ENCODE peak calls at places on chromosomes 7 and 10, in ten cellular contexts. One of them, this sample, is unnamed.

GRCh38 chr7:32415936-32416335 is 74.2 kb downstream of the LSM5 start:
- DNase-seq in H54: no peak
- DNase-seq in iris pigment epithelial cell: no peak
- DNase-seq in lower leg skin: no peak
- DNase-seq in ELR: no peak
- DNase-seq in hepatic stellate cell: no peak
- DNase-seq in stimulated activated CD8-positive, alpha-beta memory T cell treated with anti-CD3 and anti-CD28 coated beads, Interleukin-15, amount 100 ng/mL, for 24 hours: no peak
- DNase-seq in activated CD4-positive, alpha-beta T cell treated with anti-CD3 and anti-CD28 coated beads, Interleukin-2, amount 10 ng/mL, durations not matched to agents 7 days and 5 days: no peak
- DNase-seq in effector memory CD8-positive, alpha-beta T cell: no peak
- DNase-seq in central memory CD4-positive, alpha-beta T cell: no peak
- DNase-seq in this sample: no peak

GRCh38 chr10:21364196-21365114 is 161.0 kb downstream of the SKIDA1 start:
- DNase-seq in H54: peak
- DNase-seq in iris pigment epithelial cell: peak
- DNase-seq in lower leg skin: no peak
- DNase-seq in ELR: peak
- DNase-seq in hepatic stellate cell: peak
- DNase-seq in stimulated activated CD8-positive, alpha-beta memory T cell treated with anti-CD3 and anti-CD28 coated beads, Interleukin-15, amount 100 ng/mL, for 24 hours: no peak
- DNase-seq in activated CD4-positive, alpha-beta T cell treated with anti-CD3 and anti-CD28 coated beads, Interleukin-2, amount 10 ng/mL, durations not matched to agents 7 days and 5 days: no peak
- DNase-seq in effector memory CD8-positive, alpha-beta T cell: no peak
- DNase-seq in central memory CD4-positive, alpha-beta T cell: no peak
- DNase-seq in this sample: no peak

GRCh38 chr10:11743461-11744338 is 1.5 kb downstream of the ECHDC3 start:
- DNase-seq in H54: no peak
- DNase-seq in iris pigment epithelial cell: no peak
- DNase-seq in lower leg skin: no peak
- DNase-seq in ELR: no peak
- DNase-seq in hepatic stellate cell: no peak
- DNase-seq in stimulated activated CD8-positive, alpha-beta memory T cell treated with anti-CD3 and anti-CD28 coated beads, Interleukin-15, amount 100 ng/mL, for 24 hours: no peak
- DNase-seq in activated CD4-positive, alpha-beta T cell treated with anti-CD3 and anti-CD28 coated beads, Interleukin-2, amount 10 ng/mL, durations not matched to agents 7 days and 5 days: no peak
- DNase-seq in effector memory CD8-positive, alpha-beta T cell: no peak
- DNase-seq in central memory CD4-positive, alpha-beta T cell: no peak
- DNase-seq in this sample: no peak

GRCh38 chr10:79170226-79170752 is 101.5 kb downstream of the ZMIZ1 start:
- DNase-seq in H54: no peak
- DNase-seq in iris pigment epithelial cell: no peak
- DNase-seq in lower leg skin: no peak
- DNase-seq in ELR: no peak
- DNase-seq in hepatic stellate cell: no peak
- DNase-seq in stimulated activated CD8-positive, alpha-beta memory T cell treated with anti-CD3 and anti-CD28 coated beads, Interleukin-15, amount 100 ng/mL, for 24 hours: no peak
- DNase-seq in activated CD4-positive, alpha-beta T cell treated with anti-CD3 and anti-CD28 coated beads, Interleukin-2, amount 10 ng/mL, durations not matched to agents 7 days and 5 days: no peak
- DNase-seq in effector memory CD8-positive, alpha-beta T cell: no peak
- DNase-seq in central memory CD4-positive, alpha-beta T cell: no peak
- DNase-seq in this sample: no peak

GRCh38 chr10:115572740-115573455 is 479.7 kb downstream of the ATRNL1 start:
- DNase-seq in H54: peak
- DNase-seq in iris pigment epithelial cell: no peak
- DNase-seq in lower leg skin: no peak
- DNase-seq in ELR: peak
- DNase-seq in hepatic stellate cell: no peak
- DNase-seq in stimulated activated CD8-positive, alpha-beta memory T cell treated with anti-CD3 and anti-CD28 coated beads, Interleukin-15, amount 100 ng/mL, for 24 hours: no peak
- DNase-seq in activated CD4-positive, alpha-beta T cell treated with anti-CD3 and anti-CD28 coated beads, Interleukin-2, amount 10 ng/mL, durations not matched to agents 7 days and 5 days: no peak
- DNase-seq in effector memory CD8-positive, alpha-beta T cell: no peak
- DNase-seq in central memory CD4-positive, alpha-beta T cell: no peak
- DNase-seq in this sample: peak

GRCh38 chr10:102261196-102261595 is 15.9 kb downstream of the GBF1 start:
- DNase-seq in H54: no peak
- DNase-seq in iris pigment epithelial cell: no peak
- DNase-seq in lower leg skin: no peak
- DNase-seq in ELR: no peak
- DNase-seq in hepatic stellate cell: no peak
- DNase-seq in stimulated activated CD8-positive, alpha-beta memory T cell treated with anti-CD3 and anti-CD28 coated beads, Interleukin-15, amount 100 ng/mL, for 24 hours: no peak
- DNase-seq in activated CD4-positive, alpha-beta T cell treated with anti-CD3 and anti-CD28 coated beads, Interleukin-2, amount 10 ng/mL, durations not matched to agents 7 days and 5 days: no peak
- DNase-seq in effector memory CD8-positive, alpha-beta T cell: no peak
- DNase-seq in central memory CD4-positive, alpha-beta T cell: no peak
- DNase-seq in this sample: no peak

GRCh38 chr10:97069576-97070362 is 116.0 kb downstream of the SLIT1 start:
- DNase-seq in H54: no peak
- DNase-seq in iris pigment epithelial cell: peak
- DNase-seq in lower leg skin: no peak
- DNase-seq in ELR: peak
- DNase-seq in hepatic stellate cell: no peak
- DNase-seq in stimulated activated CD8-positive, alpha-beta memory T cell treated with anti-CD3 and anti-CD28 coated beads, Interleukin-15, amount 100 ng/mL, for 24 hours: no peak
- DNase-seq in activated CD4-positive, alpha-beta T cell treated with anti-CD3 and anti-CD28 coated beads, Interleukin-2, amount 10 ng/mL, durations not matched to agents 7 days and 5 days: peak
- DNase-seq in effector memory CD8-positive, alpha-beta T cell: no peak
- DNase-seq in central memory CD4-positive, alpha-beta T cell: peak
- DNase-seq in this sample: no peak

GRCh38 chr7:81470084-81470723 is 299.6 kb downstream of the HGF start:
- DNase-seq in H54: peak
- DNase-seq in iris pigment epithelial cell: peak
- DNase-seq in lower leg skin: peak
- DNase-seq in ELR: peak
- DNase-seq in hepatic stellate cell: peak
- DNase-seq in stimulated activated CD8-positive, alpha-beta memory T cell treated with anti-CD3 and anti-CD28 coated beads, Interleukin-15, amount 100 ng/mL, for 24 hours: no peak
- DNase-seq in activated CD4-positive, alpha-beta T cell treated with anti-CD3 and anti-CD28 coated beads, Interleukin-2, amount 10 ng/mL, durations not matched to agents 7 days and 5 days: peak
- DNase-seq in effector memory CD8-positive, alpha-beta T cell: no peak
- DNase-seq in central memory CD4-positive, alpha-beta T cell: no peak
- DNase-seq in this sample: no peak

GRCh38 chr10:101310528-101311439 is 43.2 kb upstream of the BTRC start:
- DNase-seq in H54: no peak
- DNase-seq in iris pigment epithelial cell: peak
- DNase-seq in lower leg skin: peak
- DNase-seq in ELR: no peak
- DNase-seq in hepatic stellate cell: no peak
- DNase-seq in stimulated activated CD8-positive, alpha-beta memory T cell treated with anti-CD3 and anti-CD28 coated beads, Interleukin-15, amount 100 ng/mL, for 24 hours: no peak
- DNase-seq in activated CD4-positive, alpha-beta T cell treated with anti-CD3 and anti-CD28 coated beads, Interleukin-2, amount 10 ng/mL, durations not matched to agents 7 days and 5 days: no peak
- DNase-seq in effector memory CD8-positive, alpha-beta T cell: no peak
- DNase-seq in central memory CD4-positive, alpha-beta T cell: no peak
- DNase-seq in this sample: no peak

GRCh38 chr10:15515207-15515606 is 144.1 kb upstream of the FAM171A1 start:
- DNase-seq in H54: no peak
- DNase-seq in iris pigment epithelial cell: no peak
- DNase-seq in lower leg skin: peak
- DNase-seq in ELR: no peak
- DNase-seq in hepatic stellate cell: no peak
- DNase-seq in stimulated activated CD8-positive, alpha-beta memory T cell treated with anti-CD3 and anti-CD28 coated beads, Interleukin-15, amount 100 ng/mL, for 24 hours: no peak
- DNase-seq in activated CD4-positive, alpha-beta T cell treated with anti-CD3 and anti-CD28 coated beads, Interleukin-2, amount 10 ng/mL, durations not matched to agents 7 days and 5 days: no peak
- DNase-seq in effector memory CD8-positive, alpha-beta T cell: no peak
- DNase-seq in central memory CD4-positive, alpha-beta T cell: no peak
- DNase-seq in this sample: no peak

GRCh38 chr7:31735991-31736982 is 49.3 kb downstream of the PPP1R17 start:
- DNase-seq in H54: peak
- DNase-seq in iris pigment epithelial cell: peak
- DNase-seq in lower leg skin: peak
- DNase-seq in ELR: peak
- DNase-seq in hepatic stellate cell: peak
- DNase-seq in stimulated activated CD8-positive, alpha-beta memory T cell treated with anti-CD3 and anti-CD28 coated beads, Interleukin-15, amount 100 ng/mL, for 24 hours: no peak
- DNase-seq in activated CD4-positive, alpha-beta T cell treated with anti-CD3 and anti-CD28 coated beads, Interleukin-2, amount 10 ng/mL, durations not matched to agents 7 days and 5 days: no peak
- DNase-seq in effector memory CD8-positive, alpha-beta T cell: no peak
- DNase-seq in central memory CD4-positive, alpha-beta T cell: no peak
- DNase-seq in this sample: peak

GRCh38 chr10:1609596-1609995 is 127.7 kb downstream of the ADARB2 start:
- DNase-seq in H54: no peak
- DNase-seq in iris pigment epithelial cell: no peak
- DNase-seq in lower leg skin: no peak
- DNase-seq in ELR: no peak
- DNase-seq in hepatic stellate cell: no peak
- DNase-seq in stimulated activated CD8-positive, alpha-beta memory T cell treated with anti-CD3 and anti-CD28 coated beads, Interleukin-15, amount 100 ng/mL, for 24 hours: no peak
- DNase-seq in activated CD4-positive, alpha-beta T cell treated with anti-CD3 and anti-CD28 coated beads, Interleukin-2, amount 10 ng/mL, durations not matched to agents 7 days and 5 days: no peak
- DNase-seq in effector memory CD8-positive, alpha-beta T cell: no peak
- DNase-seq in central memory CD4-positive, alpha-beta T cell: no peak
- DNase-seq in this sample: no peak

GRCh38 chr7:16416289-16417282 is 4.8 kb downstream of the CRPPA start:
- DNase-seq in H54: no peak
- DNase-seq in iris pigment epithelial cell: peak
- DNase-seq in lower leg skin: no peak
- DNase-seq in ELR: peak
- DNase-seq in hepatic stellate cell: no peak
- DNase-seq in stimulated activated CD8-positive, alpha-beta memory T cell treated with anti-CD3 and anti-CD28 coated beads, Interleukin-15, amount 100 ng/mL, for 24 hours: no peak
- DNase-seq in activated CD4-positive, alpha-beta T cell treated with anti-CD3 and anti-CD28 coated beads, Interleukin-2, amount 10 ng/mL, durations not matched to agents 7 days and 5 days: no peak
- DNase-seq in effector memory CD8-positive, alpha-beta T cell: no peak
- DNase-seq in central memory CD4-positive, alpha-beta T cell: no peak
- DNase-seq in this sample: no peak

GRCh38 chr7:124722292-124722691 is 43.3 kb downstream of the GPR37 start:
- DNase-seq in H54: peak
- DNase-seq in iris pigment epithelial cell: peak
- DNase-seq in lower leg skin: no peak
- DNase-seq in ELR: peak
- DNase-seq in hepatic stellate cell: peak
- DNase-seq in stimulated activated CD8-positive, alpha-beta memory T cell treated with anti-CD3 and anti-CD28 coated beads, Interleukin-15, amount 100 ng/mL, for 24 hours: no peak
- DNase-seq in activated CD4-positive, alpha-beta T cell treated with anti-CD3 and anti-CD28 coated beads, Interleukin-2, amount 10 ng/mL, durations not matched to agents 7 days and 5 days: no peak
- DNase-seq in effector memory CD8-positive, alpha-beta T cell: no peak
- DNase-seq in central memory CD4-positive, alpha-beta T cell: no peak
- DNase-seq in this sample: no peak

GRCh38 chr10:132699411-132700167 is 86.4 kb downstream of the NKX6-2 start:
- DNase-seq in H54: no peak
- DNase-seq in iris pigment epithelial cell: no peak
- DNase-seq in lower leg skin: no peak
- DNase-seq in ELR: no peak
- DNase-seq in hepatic stellate cell: no peak
- DNase-seq in stimulated activated CD8-positive, alpha-beta memory T cell treated with anti-CD3 and anti-CD28 coated beads, Interleukin-15, amount 100 ng/mL, for 24 hours: no peak
- DNase-seq in activated CD4-positive, alpha-beta T cell treated with anti-CD3 and anti-CD28 coated beads, Interleukin-2, amount 10 ng/mL, durations not matched to agents 7 days and 5 days: no peak
- DNase-seq in effector memory CD8-positive, alpha-beta T cell: no peak
- DNase-seq in central memory CD4-positive, alpha-beta T cell: no peak
- DNase-seq in this sample: no peak

GRCh38 chr7:148527717-148528168 is 62.8 kb upstream of the C7orf33 start:
- DNase-seq in H54: peak
- DNase-seq in iris pigment epithelial cell: peak
- DNase-seq in lower leg skin: peak
- DNase-seq in ELR: peak
- DNase-seq in hepatic stellate cell: peak
- DNase-seq in stimulated activated CD8-positive, alpha-beta memory T cell treated with anti-CD3 and anti-CD28 coated beads, Interleukin-15, amount 100 ng/mL, for 24 hours: peak
- DNase-seq in activated CD4-positive, alpha-beta T cell treated with anti-CD3 and anti-CD28 coated beads, Interleukin-2, amount 10 ng/mL, durations not matched to agents 7 days and 5 days: peak
- DNase-seq in effector memory CD8-positive, alpha-beta T cell: peak
- DNase-seq in central memory CD4-positive, alpha-beta T cell: peak
- DNase-seq in this sample: peak

GRCh38 chr7:99407849-99408346 is 499 bp downstream of the PDAP1 start:
- DNase-seq in H54: peak
- DNase-seq in iris pigment epithelial cell: peak
- DNase-seq in lower leg skin: peak
- DNase-seq in ELR: peak
- DNase-seq in hepatic stellate cell: peak
- DNase-seq in stimulated activated CD8-positive, alpha-beta memory T cell treated with anti-CD3 and anti-CD28 coated beads, Interleukin-15, amount 100 ng/mL, for 24 hours: no peak
- DNase-seq in activated CD4-positive, alpha-beta T cell treated with anti-CD3 and anti-CD28 coated beads, Interleukin-2, amount 10 ng/mL, durations not matched to agents 7 days and 5 days: peak
- DNase-seq in effector memory CD8-positive, alpha-beta T cell: peak
- DNase-seq in central memory CD4-positive, alpha-beta T cell: peak
- DNase-seq in this sample: no peak

GRCh38 chr10:70035531-70035930 is 17.1 kb upstream of the MACROH2A2 start:
- DNase-seq in H54: no peak
- DNase-seq in iris pigment epithelial cell: no peak
- DNase-seq in lower leg skin: no peak
- DNase-seq in ELR: no peak
- DNase-seq in hepatic stellate cell: no peak
- DNase-seq in stimulated activated CD8-positive, alpha-beta memory T cell treated with anti-CD3 and anti-CD28 coated beads, Interleukin-15, amount 100 ng/mL, for 24 hours: no peak
- DNase-seq in activated CD4-positive, alpha-beta T cell treated with anti-CD3 and anti-CD28 coated beads, Interleukin-2, amount 10 ng/mL, durations not matched to agents 7 days and 5 days: no peak
- DNase-seq in effector memory CD8-positive, alpha-beta T cell: no peak
- DNase-seq in central memory CD4-positive, alpha-beta T cell: no peak
- DNase-seq in this sample: no peak

GRCh38 chr10:96695975-96696634 is 24.2 kb downstream of the PIK3AP1 start:
- DNase-seq in H54: no peak
- DNase-seq in iris pigment epithelial cell: no peak
- DNase-seq in lower leg skin: no peak
- DNase-seq in ELR: no peak
- DNase-seq in hepatic stellate cell: no peak
- DNase-seq in stimulated activated CD8-positive, alpha-beta memory T cell treated with anti-CD3 and anti-CD28 coated beads, Interleukin-15, amount 100 ng/mL, for 24 hours: no peak
- DNase-seq in activated CD4-positive, alpha-beta T cell treated with anti-CD3 and anti-CD28 coated beads, Interleukin-2, amount 10 ng/mL, durations not matched to agents 7 days and 5 days: no peak
- DNase-seq in effector memory CD8-positive, alpha-beta T cell: no peak
- DNase-seq in central memory CD4-positive, alpha-beta T cell: no peak
- DNase-seq in this sample: no peak

GRCh38 chr7:2632717-2633537 is 1.1 kb downstream of the TTYH3 start:
- DNase-seq in H54: peak
- DNase-seq in iris pigment epithelial cell: peak
- DNase-seq in lower leg skin: peak
- DNase-seq in ELR: peak
- DNase-seq in hepatic stellate cell: peak
- DNase-seq in stimulated activated CD8-positive, alpha-beta memory T cell treated with anti-CD3 and anti-CD28 coated beads, Interleukin-15, amount 100 ng/mL, for 24 hours: no peak
- DNase-seq in activated CD4-positive, alpha-beta T cell treated with anti-CD3 and anti-CD28 coated beads, Interleukin-2, amount 10 ng/mL, durations not matched to agents 7 days and 5 days: peak
- DNase-seq in effector memory CD8-positive, alpha-beta T cell: no peak
- DNase-seq in central memory CD4-positive, alpha-beta T cell: peak
- DNase-seq in this sample: peak

GRCh38 chr10:99631496-99631895 is 11.3 kb upstream of the SLC25A28 start:
- DNase-seq in H54: no peak
- DNase-seq in iris pigment epithelial cell: peak
- DNase-seq in lower leg skin: no peak
- DNase-seq in ELR: peak
- DNase-seq in hepatic stellate cell: no peak
- DNase-seq in stimulated activated CD8-positive, alpha-beta memory T cell treated with anti-CD3 and anti-CD28 coated beads, Interleukin-15, amount 100 ng/mL, for 24 hours: no peak
- DNase-seq in activated CD4-positive, alpha-beta T cell treated with anti-CD3 and anti-CD28 coated beads, Interleukin-2, amount 10 ng/mL, durations not matched to agents 7 days and 5 days: no peak
- DNase-seq in effector memory CD8-positive, alpha-beta T cell: no peak
- DNase-seq in central memory CD4-positive, alpha-beta T cell: no peak
- DNase-seq in this sample: no peak

GRCh38 chr7:113217314-113217713 is 99.0 kb upstream of the SMIM30 start:
- DNase-seq in H54: no peak
- DNase-seq in iris pigment epithelial cell: peak
- DNase-seq in lower leg skin: no peak
- DNase-seq in ELR: no peak
- DNase-seq in hepatic stellate cell: no peak
- DNase-seq in stimulated activated CD8-positive, alpha-beta memory T cell treated with anti-CD3 and anti-CD28 coated beads, Interleukin-15, amount 100 ng/mL, for 24 hours: no peak
- DNase-seq in activated CD4-positive, alpha-beta T cell treated with anti-CD3 and anti-CD28 coated beads, Interleukin-2, amount 10 ng/mL, durations not matched to agents 7 days and 5 days: no peak
- DNase-seq in effector memory CD8-positive, alpha-beta T cell: no peak
- DNase-seq in central memory CD4-positive, alpha-beta T cell: no peak
- DNase-seq in this sample: no peak

GRCh38 chr10:44020322-44021111 is 364.4 kb downstream of the CXCL12 start:
- DNase-seq in H54: no peak
- DNase-seq in iris pigment epithelial cell: no peak
- DNase-seq in lower leg skin: no peak
- DNase-seq in ELR: no peak
- DNase-seq in hepatic stellate cell: no peak
- DNase-seq in stimulated activated CD8-positive, alpha-beta memory T cell treated with anti-CD3 and anti-CD28 coated beads, Interleukin-15, amount 100 ng/mL, for 24 hours: no peak
- DNase-seq in activated CD4-positive, alpha-beta T cell treated with anti-CD3 and anti-CD28 coated beads, Interleukin-2, amount 10 ng/mL, durations not matched to agents 7 days and 5 days: no peak
- DNase-seq in effector memory CD8-positive, alpha-beta T cell: no peak
- DNase-seq in central memory CD4-positive, alpha-beta T cell: no peak
- DNase-seq in this sample: no peak

GRCh38 chr7:131537581-131537980 is 18.8 kb downstream of the PODXL start:
- DNase-seq in H54: no peak
- DNase-seq in iris pigment epithelial cell: no peak
- DNase-seq in lower leg skin: no peak
- DNase-seq in ELR: no peak
- DNase-seq in hepatic stellate cell: no peak
- DNase-seq in stimulated activated CD8-positive, alpha-beta memory T cell treated with anti-CD3 and anti-CD28 coated beads, Interleukin-15, amount 100 ng/mL, for 24 hours: no peak
- DNase-seq in activated CD4-positive, alpha-beta T cell treated with anti-CD3 and anti-CD28 coated beads, Interleukin-2, amount 10 ng/mL, durations not matched to agents 7 days and 5 days: no peak
- DNase-seq in effector memory CD8-positive, alpha-beta T cell: no peak
- DNase-seq in central memory CD4-positive, alpha-beta T cell: no peak
- DNase-seq in this sample: no peak

GRCh38 chr10:124495176-124495575 is 33.6 kb downstream of the LHPP start:
- DNase-seq in H54: no peak
- DNase-seq in iris pigment epithelial cell: no peak
- DNase-seq in lower leg skin: no peak
- DNase-seq in ELR: no peak
- DNase-seq in hepatic stellate cell: no peak
- DNase-seq in stimulated activated CD8-positive, alpha-beta memory T cell treated with anti-CD3 and anti-CD28 coated beads, Interleukin-15, amount 100 ng/mL, for 24 hours: no peak
- DNase-seq in activated CD4-positive, alpha-beta T cell treated with anti-CD3 and anti-CD28 coated beads, Interleukin-2, amount 10 ng/mL, durations not matched to agents 7 days and 5 days: no peak
- DNase-seq in effector memory CD8-positive, alpha-beta T cell: no peak
- DNase-seq in central memory CD4-positive, alpha-beta T cell: no peak
- DNase-seq in this sample: no peak

GRCh38 chr7:51356849-51357516 is 40.4 kb upstream of the COBL start:
- DNase-seq in H54: no peak
- DNase-seq in iris pigment epithelial cell: no peak
- DNase-seq in lower leg skin: no peak
- DNase-seq in ELR: no peak
- DNase-seq in hepatic stellate cell: no peak
- DNase-seq in stimulated activated CD8-positive, alpha-beta memory T cell treated with anti-CD3 and anti-CD28 coated beads, Interleukin-15, amount 100 ng/mL, for 24 hours: no peak
- DNase-seq in activated CD4-positive, alpha-beta T cell treated with anti-CD3 and anti-CD28 coated beads, Interleukin-2, amount 10 ng/mL, durations not matched to agents 7 days and 5 days: no peak
- DNase-seq in effector memory CD8-positive, alpha-beta T cell: no peak
- DNase-seq in central memory CD4-positive, alpha-beta T cell: no peak
- DNase-seq in this sample: no peak

GRCh38 chr7:131072505-131073091 is 255.1 kb upstream of the MKLN1 start:
- DNase-seq in H54: peak
- DNase-seq in iris pigment epithelial cell: no peak
- DNase-seq in lower leg skin: no peak
- DNase-seq in ELR: peak
- DNase-seq in hepatic stellate cell: peak
- DNase-seq in stimulated activated CD8-positive, alpha-beta memory T cell treated with anti-CD3 and anti-CD28 coated beads, Interleukin-15, amount 100 ng/mL, for 24 hours: no peak
- DNase-seq in activated CD4-positive, alpha-beta T cell treated with anti-CD3 and anti-CD28 coated beads, Interleukin-2, amount 10 ng/mL, durations not matched to agents 7 days and 5 days: no peak
- DNase-seq in effector memory CD8-positive, alpha-beta T cell: peak
- DNase-seq in central memory CD4-positive, alpha-beta T cell: no peak
- DNase-seq in this sample: peak

GRCh38 chr10:58300676-58301075 is 31.7 kb downstream of the CISD1 start:
- DNase-seq in H54: no peak
- DNase-seq in iris pigment epithelial cell: no peak
- DNase-seq in lower leg skin: no peak
- DNase-seq in ELR: no peak
- DNase-seq in hepatic stellate cell: no peak
- DNase-seq in stimulated activated CD8-positive, alpha-beta memory T cell treated with anti-CD3 and anti-CD28 coated beads, Interleukin-15, amount 100 ng/mL, for 24 hours: no peak
- DNase-seq in activated CD4-positive, alpha-beta T cell treated with anti-CD3 and anti-CD28 coated beads, Interleukin-2, amount 10 ng/mL, durations not matched to agents 7 days and 5 days: no peak
- DNase-seq in effector memory CD8-positive, alpha-beta T cell: no peak
- DNase-seq in central memory CD4-positive, alpha-beta T cell: no peak
- DNase-seq in this sample: no peak

This sample was measured in 8988T.